ENCODE peak calls at places on chromosomes 1 and 21, in five cellular contexts. O is fibroblast of mammary gland, I is mucosa of descending colon, Z is GM12865, G is cardiac fibroblast. C is an unnamed sample.

GRCh38 chr1:185112343-185112742 is 44.4 kb downstream of the TRMT1L start:
- DNase-seq in G (peak), Z (no peak), I (no peak), O (no peak), C (no peak)

GRCh38 chr1:60978421-60979357 is 103.7 kb upstream of the NFIA start:
- DNase-seq in G (peak), O (peak), I (no peak), Z (peak), C (peak)

GRCh38 chr1:3894626-3895278 is 5.3 kb downstream of the C1orf174 start:
- DNase-seq in O (no peak), I (no peak), Z (no peak), G (no peak), C (no peak)

GRCh38 chr1:42392255-42392654 is 11.7 kb downstream of the RIMKLA start:
- DNase-seq in G (no peak), I (no peak), Z (no peak), O (no peak), C (no peak)

GRCh38 chr1:1274931-1275431 is 1.3 kb upstream of the UBE2J2 start:
- DNase-seq in I (peak), G (no peak), O (no peak), Z (no peak), C (no peak)

GRCh38 chr1:152374451-152374850 is 14.6 kb upstream of the FLG2 start:
- DNase-seq in O (no peak), G (no peak), I (no peak), Z (no peak), C (no peak)

GRCh38 chr1:65469889-65470340 is 49.4 kb downstream of the LEPR start:
- DNase-seq in Z (no peak), G (peak), O (no peak), I (no peak), C (peak)

GRCh38 chr1:1921459-1921862 is 2.4 kb upstream of the TMEM52 start:
- DNase-seq in Z (no peak), O (no peak), G (no peak), I (no peak), C (no peak)

GRCh38 chr1:214429951-214430742 is 121.3 kb downstream of the PTPN14 start:
- DNase-seq in O (no peak), Z (no peak), I (no peak), G (no peak), C (peak)

GRCh38 chr1:25256578-25257129 is 9.4 kb upstream of the RSRP1 start:
- DNase-seq in I (no peak), O (no peak), G (no peak), Z (no peak), C (no peak)

GRCh38 chr1:206556047-206556747 is 48.9 kb downstream of the RASSF5 start:
- DNase-seq in G (no peak), Z (peak), I (no peak), O (no peak), C (no peak)

GRCh38 chr1:160030657-160031367 is 978 bp downstream of the PIGM start:
- DNase-seq in O (no peak), I (no peak), Z (peak), G (no peak), C (peak)

GRCh38 chr1:56331892-56332567 is 247.3 kb downstream of the PLPP3 start:
- DNase-seq in I (no peak), G (no peak), Z (peak), O (peak), C (no peak)

GRCh38 chr21:16426936-16427335 is 697.2 kb downstream of the USP25 start:
- DNase-seq in Z (no peak), I (no peak), G (no peak), O (no peak), C (peak)

GRCh38 chr1:47755368-47755990 is 241.7 kb downstream of the TRABD2B start:
- DNase-seq in O (peak), Z (peak), I (no peak), G (no peak), C (no peak)

GRCh38 chr1:77794550-77794949 is 15.1 kb downstream of the MIGA1 start:
- DNase-seq in Z (no peak), O (no peak), G (no peak), I (no peak), C (no peak)

GRCh38 chr1:91622586-91622985 is 121.9 kb downstream of the CDC7 start:
- DNase-seq in G (peak), I (peak), Z (no peak), O (no peak), C (peak)

GRCh38 chr1:15060104-15060503 is 93.4 kb upstream of the TMEM51 start:
- DNase-seq in O (no peak), G (no peak), I (no peak), Z (no peak), C (no peak)

GRCh38 chr21:34812510-34813265 is 143.9 kb downstream of the CLIC6 start:
- DNase-seq in I (no peak), G (peak), Z (no peak), O (peak), C (peak)

GRCh38 chr21:42466700-42467612 is 29.1 kb downstream of the RSPH1 start:
- DNase-seq in O (no peak), G (peak), I (peak), Z (peak), C (peak)

DNA sequence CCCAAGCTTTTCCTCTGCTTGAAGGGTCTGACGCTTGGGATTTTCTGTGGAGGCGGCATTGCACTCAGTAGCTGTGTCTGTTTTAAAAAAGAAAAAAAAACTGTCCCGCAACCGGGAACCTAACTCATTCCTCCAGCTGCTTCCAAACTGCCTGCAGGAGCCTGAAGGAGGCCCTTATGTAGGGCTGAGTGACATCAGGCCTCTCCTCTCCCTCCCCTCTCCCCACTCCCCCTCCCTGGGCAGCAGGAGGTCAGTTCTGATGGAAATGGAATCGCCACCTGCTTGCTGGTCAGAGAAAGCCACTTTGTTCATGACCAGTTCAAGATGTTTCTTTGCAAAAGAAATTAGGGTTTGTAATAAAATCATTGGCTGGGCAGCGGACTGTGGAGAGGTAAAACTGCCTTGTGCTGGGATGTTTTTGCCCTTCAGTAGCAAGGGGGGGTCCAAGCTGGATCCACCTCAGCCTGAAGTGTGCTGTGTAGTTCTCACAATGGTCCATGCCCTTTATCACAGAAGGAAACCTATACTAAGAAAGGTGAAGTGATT is at the start of gene MAP1LC3C:
- DNase-seq in I (no peak), Z (no peak), G (peak), O (no peak), C (no peak)
- H3K4me3 ChIP-seq in I (no peak), Z (peak), G (peak), O (peak), C (peak)

DNA sequence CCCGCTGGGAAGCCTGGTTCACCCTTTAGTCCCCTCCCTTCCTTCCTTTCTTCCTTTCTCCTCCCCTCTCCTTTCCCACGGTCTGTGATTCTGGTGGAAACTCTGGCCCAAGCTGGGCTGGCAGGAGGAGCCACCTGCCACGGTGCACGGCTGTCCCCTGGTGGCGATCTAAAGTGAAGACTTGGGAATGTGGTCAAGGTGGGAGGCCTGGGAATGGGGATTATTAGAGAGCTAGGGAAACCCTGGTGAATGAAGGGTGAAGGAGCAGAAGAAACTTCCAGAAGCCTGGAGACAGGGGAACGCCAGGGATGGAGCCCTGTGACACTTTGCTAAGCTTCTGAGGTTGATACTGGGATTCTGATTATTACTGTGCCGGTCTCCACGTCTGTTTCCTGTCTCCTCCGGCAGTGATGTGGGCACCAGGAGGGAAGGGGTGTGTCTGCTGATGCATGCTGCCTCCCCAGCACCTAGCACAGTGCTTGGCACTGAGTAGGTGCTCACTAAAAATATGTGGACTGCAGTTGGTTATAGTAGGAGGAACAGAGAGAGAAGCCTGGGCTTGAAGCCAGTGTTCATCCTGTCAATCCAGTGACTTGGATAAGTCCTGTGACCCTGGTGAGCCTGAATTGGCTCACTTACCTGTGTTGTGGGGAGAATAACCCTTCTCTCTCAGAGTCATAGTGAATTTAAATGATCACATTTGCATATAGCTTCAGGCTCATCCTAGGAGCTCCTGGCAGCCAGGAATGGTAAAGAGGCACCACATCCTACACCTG is 71.2 kb upstream of the NBPF3 start:
- DNase-seq in I (peak), Z (peak), O (peak), G (peak), C (peak)
- TF ChIP-seq CTCF in I (peak), Z (peak), O (peak), G (peak), C (peak)

GRCh38 chr21:36699026-36699545 is at the start of gene SIM2:
- DNase-seq in Z (no peak), I (no peak), O (peak), G (peak), C (no peak)

GRCh38 chr21:36699546-36700294 is 805 bp downstream of the SIM2 start:
- DNase-seq in I (no peak), Z (no peak), O (no peak), G (no peak), C (no peak)

GRCh38 chr21:36696640-36697472 is 2.1 kb upstream of the SIM2 start:
- DNase-seq in O (no peak), I (no peak), G (no peak), Z (no peak), C (no peak)

GRCh38 chr21:36697473-36698159 is 1.3 kb upstream of the SIM2 start:
- DNase-seq in O (no peak), Z (no peak), I (no peak), G (no peak), C (no peak)

DNA sequence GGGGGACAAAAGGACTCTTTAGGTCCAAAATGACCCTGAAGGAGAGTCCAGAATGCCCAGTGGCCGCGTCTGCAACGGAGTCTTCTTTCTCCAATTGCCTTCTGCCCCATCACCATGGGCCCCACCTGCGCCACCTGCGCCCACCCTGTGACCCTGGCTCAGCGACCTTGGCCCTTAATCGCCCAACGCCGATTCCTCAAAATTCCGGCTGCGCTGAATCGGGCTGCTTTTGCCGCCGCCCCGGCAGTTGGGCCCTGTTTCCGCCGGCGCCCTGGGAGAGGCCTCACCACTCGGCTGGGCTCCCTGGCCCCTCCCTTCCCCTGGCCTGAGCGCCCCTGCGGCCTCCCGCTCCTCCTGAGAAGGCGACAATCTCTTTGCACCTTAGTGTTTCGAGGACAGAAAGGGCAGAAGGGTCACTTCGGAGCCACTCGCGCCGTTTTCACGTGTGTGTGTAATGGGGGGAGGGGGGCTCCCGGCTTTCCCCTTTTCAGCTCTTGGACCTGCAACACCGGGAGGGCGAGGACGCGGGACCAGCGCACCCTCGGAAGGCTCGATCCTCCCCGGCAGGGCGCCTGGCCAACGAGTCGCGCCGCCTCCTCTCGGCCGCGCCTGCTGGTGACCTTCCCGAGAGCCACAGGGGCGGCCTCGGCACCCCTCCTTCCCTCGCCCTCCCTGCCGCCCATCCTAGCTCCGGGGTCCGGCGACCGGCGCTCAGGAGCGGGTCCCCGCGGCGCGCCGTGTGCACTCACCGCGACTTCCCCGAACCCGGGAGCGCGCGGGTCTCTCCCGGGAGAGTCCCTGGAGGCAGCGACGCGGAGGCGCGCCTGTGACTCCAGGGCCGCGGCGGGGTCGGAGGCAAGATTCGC is 522 bp upstream of the SIM2 start:
- DNase-seq in G (no peak), O (no peak), Z (no peak), I (no peak), C (no peak)
- H3K4me3 ChIP-seq in G (peak), O (no peak), Z (no peak), I (no peak), C (peak)

GRCh38 chr1:167524651-167525050 is 6.3 kb upstream of the CD247 start:
- DNase-seq in I (no peak), O (no peak), Z (no peak), G (no peak), C (no peak)

GRCh38 chr1:167517535-167518330 is 596 bp downstream of the CD247 start:
- DNase-seq in I (peak), O (no peak), Z (no peak), G (no peak), C (no peak)

GRCh38 chr1:167518331-167518700 is at the start of gene CD247:
- DNase-seq in G (no peak), I (peak), Z (no peak), O (no peak), C (no peak)

GRCh38 chr1:167522246-167522645 is 3.9 kb upstream of the CD247 start:
- DNase-seq in Z (no peak), O (no peak), G (peak), I (no peak), C (peak)

GRCh38 chr1:167520711-167521206 is 2.4 kb upstream of the CD247 start:
- DNase-seq in Z (no peak), G (no peak), I (no peak), O (no peak), C (no peak)
- TF ChIP-seq CTCF in Z (no peak), G (no peak), I (no peak), O (no peak), C (no peak)

GRCh38 chr1:27368872-27369703 is 2.3 kb upstream of the MAP3K6 start:
- DNase-seq in O (peak), Z (no peak), I (no peak), G (peak), C (peak)

GRCh38 chr1:27372022-27372807 is 2.4 kb downstream of the FCN3 start:
- DNase-seq in G (peak), I (no peak), O (peak), Z (no peak), C (no peak)

GRCh38 chr1:27374687-27375086 is at the start of gene FCN3:
- DNase-seq in G (no peak), I (no peak), O (no peak), Z (no peak), C (no peak)

GRCh38 chr1:27377760-27378495 is 3.3 kb upstream of the FCN3 start:
- DNase-seq in Z (no peak), O (no peak), I (no peak), G (no peak), C (no peak)

GRCh38 chr1:27372808-27373690 is 1.6 kb downstream of the FCN3 start:
- DNase-seq in O (no peak), Z (no peak), G (no peak), I (no peak), C (no peak)
- H3K4me3 ChIP-seq in O (no peak), Z (no peak), G (no peak), I (no peak), C (no peak)

GRCh38 chr1:236502972-236503639 is 20.7 kb upstream of the LGALS8 start:
- DNase-seq in G (peak), I (peak), O (peak), Z (peak), C (peak)
- TF ChIP-seq CTCF in G (no peak), I (no peak), O (no peak), Z (no peak), C (no peak)

C was measured in fibroblast of the aortic adventitia.